ENCODE peak calls at places on chromosomes 5 and 9, in five cellular contexts. One of them, this sample, is unnamed.

GRCh38 chr9:113577525-113578261 is 114.2 kb downstream of the RGS3 start:
- DNase-seq in prostate gland: no peak
- DNase-seq in posterior cingulate gyrus: no peak
- DNase-seq in NCI-H2081: no peak
- DNase-seq in stomach: no peak
- DNase-seq in this sample: no peak

GRCh38 chr5:8057764-8058163 is 188.8 kb downstream of the MTRR start:
- DNase-seq in prostate gland: no peak
- DNase-seq in posterior cingulate gyrus: no peak
- DNase-seq in NCI-H2081: no peak
- DNase-seq in stomach: no peak
- DNase-seq in this sample: no peak

GRCh38 chr5:59296317-59297264 is 596.9 kb downstream of the PDE4D start:
- DNase-seq in prostate gland: no peak
- DNase-seq in posterior cingulate gyrus: no peak
- DNase-seq in NCI-H2081: no peak
- DNase-seq in stomach: no peak
- DNase-seq in this sample: no peak

GRCh38 chr5:137264041-137264440 is 235.1 kb downstream of the SPOCK1 start:
- DNase-seq in prostate gland: no peak
- DNase-seq in posterior cingulate gyrus: no peak
- DNase-seq in NCI-H2081: no peak
- DNase-seq in stomach: no peak
- DNase-seq in this sample: no peak

GRCh38 chr9:2613730-2614271 is 7.8 kb upstream of the VLDLR start:
- DNase-seq in prostate gland: no peak
- DNase-seq in posterior cingulate gyrus: no peak
- DNase-seq in NCI-H2081: peak
- DNase-seq in stomach: no peak
- DNase-seq in this sample: no peak

GRCh38 chr5:57186194-57186593 is 12.3 kb downstream of the GPBP1 start:
- DNase-seq in prostate gland: no peak
- DNase-seq in posterior cingulate gyrus: no peak
- DNase-seq in NCI-H2081: no peak
- DNase-seq in stomach: no peak
- DNase-seq in this sample: no peak

GRCh38 chr5:96821260-96821916 is 13.6 kb upstream of the ERAP1 start:
- DNase-seq in prostate gland: no peak
- DNase-seq in posterior cingulate gyrus: no peak
- DNase-seq in NCI-H2081: no peak
- DNase-seq in stomach: no peak
- DNase-seq in this sample: no peak

GRCh38 chr5:128163991-128164390 is 80.4 kb downstream of the SLC12A2 start:
- DNase-seq in prostate gland: no peak
- DNase-seq in posterior cingulate gyrus: no peak
- DNase-seq in NCI-H2081: no peak
- DNase-seq in stomach: no peak
- DNase-seq in this sample: no peak

GRCh38 chr5:20213803-20214202 is 225.8 kb upstream of the CDH18 start:
- DNase-seq in prostate gland: no peak
- DNase-seq in posterior cingulate gyrus: no peak
- DNase-seq in NCI-H2081: no peak
- DNase-seq in stomach: no peak
- DNase-seq in this sample: no peak

GRCh38 chr9:129675656-129676055 is 10.2 kb downstream of the PRRX2 start:
- DNase-seq in prostate gland: no peak
- DNase-seq in posterior cingulate gyrus: no peak
- DNase-seq in NCI-H2081: no peak
- DNase-seq in stomach: no peak
- DNase-seq in this sample: no peak

GRCh38 chr5:31864015-31864414 is 225.1 kb downstream of the PDZD2 start:
- DNase-seq in prostate gland: no peak
- DNase-seq in posterior cingulate gyrus: no peak
- DNase-seq in NCI-H2081: no peak
- DNase-seq in stomach: no peak
- DNase-seq in this sample: no peak

GRCh38 chr5:112004867-112005532 is 248.0 kb upstream of the NREP start:
- DNase-seq in prostate gland: no peak
- DNase-seq in posterior cingulate gyrus: no peak
- DNase-seq in NCI-H2081: no peak
- DNase-seq in stomach: no peak
- DNase-seq in this sample: no peak

GRCh38 chr5:83368835-83369234 is 102.7 kb upstream of the VCAN start:
- DNase-seq in prostate gland: no peak
- DNase-seq in posterior cingulate gyrus: no peak
- DNase-seq in NCI-H2081: no peak
- DNase-seq in stomach: no peak
- DNase-seq in this sample: no peak

GRCh38 chr9:126986506-126986951 is 71.9 kb downstream of the RALGPS1 start:
- DNase-seq in prostate gland: no peak
- DNase-seq in posterior cingulate gyrus: no peak
- DNase-seq in NCI-H2081: no peak
- DNase-seq in stomach: no peak
- DNase-seq in this sample: peak

GRCh38 chr9:85738509-85738908 is 3.2 kb downstream of the AGTPBP1 start:
- DNase-seq in prostate gland: no peak
- DNase-seq in posterior cingulate gyrus: no peak
- DNase-seq in NCI-H2081: no peak
- DNase-seq in stomach: no peak
- DNase-seq in this sample: no peak

GRCh38 chr5:172985596-172985995 is 2.0 kb downstream of the ATP6V0E1 start:
- DNase-seq in prostate gland: no peak
- DNase-seq in posterior cingulate gyrus: no peak
- DNase-seq in NCI-H2081: no peak
- DNase-seq in stomach: no peak
- DNase-seq in this sample: no peak

GRCh38 chr9:115640887-115641286 is 512.7 kb upstream of the PAPPA start:
- DNase-seq in prostate gland: no peak
- DNase-seq in posterior cingulate gyrus: no peak
- DNase-seq in NCI-H2081: no peak
- DNase-seq in stomach: no peak
- DNase-seq in this sample: no peak

GRCh38 chr9:37036237-37037136 is 2.4 kb upstream of the PAX5 start:
- DNase-seq in prostate gland: peak
- DNase-seq in posterior cingulate gyrus: peak
- DNase-seq in NCI-H2081: peak
- DNase-seq in stomach: peak
- DNase-seq in this sample: peak

GRCh38 chr9:93937193-93937592 is 18.0 kb downstream of the BARX1 start:
- DNase-seq in prostate gland: no peak
- DNase-seq in posterior cingulate gyrus: no peak
- DNase-seq in NCI-H2081: no peak
- DNase-seq in stomach: no peak
- DNase-seq in this sample: no peak

GRCh38 chr5:76113103-76113502 is 29.9 kb downstream of the SV2C start:
- DNase-seq in prostate gland: no peak
- DNase-seq in posterior cingulate gyrus: no peak
- DNase-seq in NCI-H2081: no peak
- DNase-seq in stomach: no peak
- DNase-seq in this sample: peak

GRCh38 chr9:131310833-131311554 is 21.5 kb downstream of the PLPP7 start:
- DNase-seq in prostate gland: no peak
- DNase-seq in posterior cingulate gyrus: no peak
- DNase-seq in NCI-H2081: no peak
- DNase-seq in stomach: peak
- DNase-seq in this sample: no peak

GRCh38 chr5:74517700-74518099 is 122.8 kb downstream of the ENC1 start:
- DNase-seq in prostate gland: no peak
- DNase-seq in posterior cingulate gyrus: no peak
- DNase-seq in NCI-H2081: no peak
- DNase-seq in stomach: no peak
- DNase-seq in this sample: no peak

GRCh38 chr9:136245194-136246150 is at the start of gene QSOX2:
- DNase-seq in prostate gland: peak
- DNase-seq in posterior cingulate gyrus: peak
- DNase-seq in NCI-H2081: peak
- DNase-seq in stomach: peak
- DNase-seq in this sample: peak

GRCh38 chr9:116695441-116695840 is 8.3 kb downstream of the TRIM32 start:
- DNase-seq in prostate gland: no peak
- DNase-seq in posterior cingulate gyrus: no peak
- DNase-seq in NCI-H2081: no peak
- DNase-seq in stomach: no peak
- DNase-seq in this sample: no peak

GRCh38 chr5:149257875-149258705 is 13.6 kb upstream of the AFAP1L1 start:
- DNase-seq in prostate gland: no peak
- DNase-seq in posterior cingulate gyrus: no peak
- DNase-seq in NCI-H2081: no peak
- DNase-seq in stomach: no peak
- DNase-seq in this sample: no peak

GRCh38 chr5:43040287-43041098 is at the start of gene ANXA2R:
- DNase-seq in prostate gland: peak
- DNase-seq in posterior cingulate gyrus: peak
- DNase-seq in NCI-H2081: peak
- DNase-seq in stomach: peak
- DNase-seq in this sample: peak

GRCh38 chr9:112921549-112921948 is 30.9 kb upstream of the SLC46A2 start:
- DNase-seq in prostate gland: no peak
- DNase-seq in posterior cingulate gyrus: no peak
- DNase-seq in NCI-H2081: peak
- DNase-seq in stomach: no peak
- DNase-seq in this sample: no peak

GRCh38 chr5:31193591-31194457 is at the start of gene CDH6:
- DNase-seq in prostate gland: no peak
- DNase-seq in posterior cingulate gyrus: peak
- DNase-seq in NCI-H2081: peak
- DNase-seq in stomach: no peak
- DNase-seq in this sample: no peak

GRCh38 chr5:35857606-35858205 is 1.0 kb downstream of the IL7R start:
- DNase-seq in prostate gland: no peak
- DNase-seq in posterior cingulate gyrus: no peak
- DNase-seq in NCI-H2081: no peak
- DNase-seq in stomach: no peak
- DNase-seq in this sample: no peak

GRCh38 chr9:121201045-121201737 is 478 bp downstream of the RAB14 start:
- DNase-seq in prostate gland: peak
- DNase-seq in posterior cingulate gyrus: peak
- DNase-seq in NCI-H2081: peak
- DNase-seq in stomach: peak
- DNase-seq in this sample: peak

GRCh38 chr5:100697970-100698369 is 162.8 kb downstream of the FAM174A start:
- DNase-seq in prostate gland: no peak
- DNase-seq in posterior cingulate gyrus: no peak
- DNase-seq in NCI-H2081: no peak
- DNase-seq in stomach: no peak
- DNase-seq in this sample: no peak